ENCODE peak calls at places on chromosomes 3 and 15, in ten cellular contexts. One of them, this sample, is unnamed.

GRCh38 chr15:77384086-77384485 is 35.8 kb downstream of the PEAK1 start:
- DNase-seq in stimulated activated CD8-positive, alpha-beta memory T cell treated with anti-CD3 and anti-CD28 coated beads, Interleukin-4, amount 100 ng/mL, for 24 hours: no peak
- DNase-seq in T-helper 9 cell: no peak
- DNase-seq in naive thymus-derived CD8-positive, alpha-beta T cell: no peak
- DNase-seq in left cardiac atrium: no peak
- DNase-seq in nucleus accumbens: no peak
- DNase-seq in ureter: no peak
- DNase-seq in T-helper 2 cell: no peak
- DNase-seq in ovary: no peak
- DNase-seq in WERI-Rb-1: no peak
- DNase-seq in this sample: no peak

GRCh38 chr3:40751652-40752051 is 226.9 kb downstream of the ZNF621 start:
- DNase-seq in stimulated activated CD8-positive, alpha-beta memory T cell treated with anti-CD3 and anti-CD28 coated beads, Interleukin-4, amount 100 ng/mL, for 24 hours: no peak
- DNase-seq in T-helper 9 cell: no peak
- DNase-seq in naive thymus-derived CD8-positive, alpha-beta T cell: no peak
- DNase-seq in left cardiac atrium: no peak
- DNase-seq in nucleus accumbens: no peak
- DNase-seq in ureter: no peak
- DNase-seq in T-helper 2 cell: no peak
- DNase-seq in ovary: no peak
- DNase-seq in WERI-Rb-1: no peak
- DNase-seq in this sample: no peak

GRCh38 chr3:149489060-149489690 is 14.7 kb downstream of the TM4SF4 start:
- DNase-seq in stimulated activated CD8-positive, alpha-beta memory T cell treated with anti-CD3 and anti-CD28 coated beads, Interleukin-4, amount 100 ng/mL, for 24 hours: no peak
- DNase-seq in T-helper 9 cell: no peak
- DNase-seq in naive thymus-derived CD8-positive, alpha-beta T cell: no peak
- DNase-seq in left cardiac atrium: no peak
- DNase-seq in nucleus accumbens: no peak
- DNase-seq in ureter: no peak
- DNase-seq in T-helper 2 cell: no peak
- DNase-seq in ovary: no peak
- DNase-seq in WERI-Rb-1: peak
- DNase-seq in this sample: no peak

GRCh38 chr3:126818696-126819095 is 114.7 kb downstream of the CHCHD6 start:
- DNase-seq in stimulated activated CD8-positive, alpha-beta memory T cell treated with anti-CD3 and anti-CD28 coated beads, Interleukin-4, amount 100 ng/mL, for 24 hours: no peak
- DNase-seq in T-helper 9 cell: no peak
- DNase-seq in naive thymus-derived CD8-positive, alpha-beta T cell: no peak
- DNase-seq in left cardiac atrium: no peak
- DNase-seq in nucleus accumbens: no peak
- DNase-seq in ureter: no peak
- DNase-seq in T-helper 2 cell: no peak
- DNase-seq in ovary: no peak
- DNase-seq in WERI-Rb-1: no peak
- DNase-seq in this sample: no peak

GRCh38 chr3:77500711-77501110 is 460.8 kb downstream of the ROBO2 start:
- DNase-seq in stimulated activated CD8-positive, alpha-beta memory T cell treated with anti-CD3 and anti-CD28 coated beads, Interleukin-4, amount 100 ng/mL, for 24 hours: no peak
- DNase-seq in T-helper 9 cell: no peak
- DNase-seq in naive thymus-derived CD8-positive, alpha-beta T cell: no peak
- DNase-seq in left cardiac atrium: no peak
- DNase-seq in nucleus accumbens: no peak
- DNase-seq in ureter: no peak
- DNase-seq in T-helper 2 cell: no peak
- DNase-seq in ovary: no peak
- DNase-seq in WERI-Rb-1: no peak
- DNase-seq in this sample: no peak

GRCh38 chr15:85711590-85712192 is 83.0 kb downstream of the KLHL25 start:
- DNase-seq in stimulated activated CD8-positive, alpha-beta memory T cell treated with anti-CD3 and anti-CD28 coated beads, Interleukin-4, amount 100 ng/mL, for 24 hours: no peak
- DNase-seq in T-helper 9 cell: no peak
- DNase-seq in naive thymus-derived CD8-positive, alpha-beta T cell: no peak
- DNase-seq in left cardiac atrium: no peak
- DNase-seq in nucleus accumbens: no peak
- DNase-seq in ureter: no peak
- DNase-seq in T-helper 2 cell: no peak
- DNase-seq in ovary: no peak
- DNase-seq in WERI-Rb-1: no peak
- DNase-seq in this sample: no peak

GRCh38 chr3:72907851-72908620 is 20.2 kb downstream of the GXYLT2 start:
- DNase-seq in stimulated activated CD8-positive, alpha-beta memory T cell treated with anti-CD3 and anti-CD28 coated beads, Interleukin-4, amount 100 ng/mL, for 24 hours: no peak
- DNase-seq in T-helper 9 cell: no peak
- DNase-seq in naive thymus-derived CD8-positive, alpha-beta T cell: no peak
- DNase-seq in left cardiac atrium: peak
- DNase-seq in nucleus accumbens: no peak
- DNase-seq in ureter: no peak
- DNase-seq in T-helper 2 cell: no peak
- DNase-seq in ovary: peak
- DNase-seq in WERI-Rb-1: no peak
- DNase-seq in this sample: no peak

GRCh38 chr3:77329161-77329560 is 289.3 kb downstream of the ROBO2 start:
- DNase-seq in stimulated activated CD8-positive, alpha-beta memory T cell treated with anti-CD3 and anti-CD28 coated beads, Interleukin-4, amount 100 ng/mL, for 24 hours: no peak
- DNase-seq in T-helper 9 cell: no peak
- DNase-seq in naive thymus-derived CD8-positive, alpha-beta T cell: no peak
- DNase-seq in left cardiac atrium: no peak
- DNase-seq in nucleus accumbens: no peak
- DNase-seq in ureter: no peak
- DNase-seq in T-helper 2 cell: no peak
- DNase-seq in ovary: no peak
- DNase-seq in WERI-Rb-1: no peak
- DNase-seq in this sample: no peak

GRCh38 chr3:170869240-170869592 is 779 bp downstream of the RPL22L1 start:
- DNase-seq in stimulated activated CD8-positive, alpha-beta memory T cell treated with anti-CD3 and anti-CD28 coated beads, Interleukin-4, amount 100 ng/mL, for 24 hours: no peak
- DNase-seq in T-helper 9 cell: no peak
- DNase-seq in naive thymus-derived CD8-positive, alpha-beta T cell: no peak
- DNase-seq in left cardiac atrium: no peak
- DNase-seq in nucleus accumbens: no peak
- DNase-seq in ureter: no peak
- DNase-seq in T-helper 2 cell: no peak
- DNase-seq in ovary: no peak
- DNase-seq in WERI-Rb-1: no peak
- DNase-seq in this sample: no peak

GRCh38 chr3:151318313-151318712 is 1.7 kb upstream of the GPR87 start:
- DNase-seq in stimulated activated CD8-positive, alpha-beta memory T cell treated with anti-CD3 and anti-CD28 coated beads, Interleukin-4, amount 100 ng/mL, for 24 hours: no peak
- DNase-seq in T-helper 9 cell: no peak
- DNase-seq in naive thymus-derived CD8-positive, alpha-beta T cell: no peak
- DNase-seq in left cardiac atrium: no peak
- DNase-seq in nucleus accumbens: no peak
- DNase-seq in ureter: no peak
- DNase-seq in T-helper 2 cell: no peak
- DNase-seq in ovary: no peak
- DNase-seq in WERI-Rb-1: no peak
- DNase-seq in this sample: no peak

GRCh38 chr3:126412841-126413692 is 18.4 kb downstream of the CFAP100 start:
- DNase-seq in stimulated activated CD8-positive, alpha-beta memory T cell treated with anti-CD3 and anti-CD28 coated beads, Interleukin-4, amount 100 ng/mL, for 24 hours: no peak
- DNase-seq in T-helper 9 cell: no peak
- DNase-seq in naive thymus-derived CD8-positive, alpha-beta T cell: no peak
- DNase-seq in left cardiac atrium: no peak
- DNase-seq in nucleus accumbens: no peak
- DNase-seq in ureter: peak
- DNase-seq in T-helper 2 cell: no peak
- DNase-seq in ovary: no peak
- DNase-seq in WERI-Rb-1: no peak
- DNase-seq in this sample: no peak

GRCh38 chr3:128561504-128561903 is 68.5 kb upstream of the GATA2 start:
- DNase-seq in stimulated activated CD8-positive, alpha-beta memory T cell treated with anti-CD3 and anti-CD28 coated beads, Interleukin-4, amount 100 ng/mL, for 24 hours: no peak
- DNase-seq in T-helper 9 cell: no peak
- DNase-seq in naive thymus-derived CD8-positive, alpha-beta T cell: no peak
- DNase-seq in left cardiac atrium: no peak
- DNase-seq in nucleus accumbens: no peak
- DNase-seq in ureter: no peak
- DNase-seq in T-helper 2 cell: no peak
- DNase-seq in ovary: no peak
- DNase-seq in WERI-Rb-1: no peak
- DNase-seq in this sample: no peak

GRCh38 chr15:81091889-81092558 is 42.0 kb upstream of the CFAP161 start:
- DNase-seq in stimulated activated CD8-positive, alpha-beta memory T cell treated with anti-CD3 and anti-CD28 coated beads, Interleukin-4, amount 100 ng/mL, for 24 hours: no peak
- DNase-seq in T-helper 9 cell: no peak
- DNase-seq in naive thymus-derived CD8-positive, alpha-beta T cell: no peak
- DNase-seq in left cardiac atrium: no peak
- DNase-seq in nucleus accumbens: no peak
- DNase-seq in ureter: no peak
- DNase-seq in T-helper 2 cell: no peak
- DNase-seq in ovary: peak
- DNase-seq in WERI-Rb-1: peak
- DNase-seq in this sample: no peak

GRCh38 chr3:130760922-130761321 is 14.3 kb upstream of the PIK3R4 start:
- DNase-seq in stimulated activated CD8-positive, alpha-beta memory T cell treated with anti-CD3 and anti-CD28 coated beads, Interleukin-4, amount 100 ng/mL, for 24 hours: no peak
- DNase-seq in T-helper 9 cell: no peak
- DNase-seq in naive thymus-derived CD8-positive, alpha-beta T cell: no peak
- DNase-seq in left cardiac atrium: no peak
- DNase-seq in nucleus accumbens: no peak
- DNase-seq in ureter: no peak
- DNase-seq in T-helper 2 cell: no peak
- DNase-seq in ovary: no peak
- DNase-seq in WERI-Rb-1: no peak
- DNase-seq in this sample: no peak

GRCh38 chr3:95539950-95540483 is 1274.4 kb upstream of the EPHA6 start:
- DNase-seq in stimulated activated CD8-positive, alpha-beta memory T cell treated with anti-CD3 and anti-CD28 coated beads, Interleukin-4, amount 100 ng/mL, for 24 hours: no peak
- DNase-seq in T-helper 9 cell: no peak
- DNase-seq in naive thymus-derived CD8-positive, alpha-beta T cell: no peak
- DNase-seq in left cardiac atrium: no peak
- DNase-seq in nucleus accumbens: no peak
- DNase-seq in ureter: no peak
- DNase-seq in T-helper 2 cell: no peak
- DNase-seq in ovary: no peak
- DNase-seq in WERI-Rb-1: no peak
- DNase-seq in this sample: no peak

GRCh38 chr3:69411331-69411730 is 25.4 kb upstream of the FRMD4B start:
- DNase-seq in stimulated activated CD8-positive, alpha-beta memory T cell treated with anti-CD3 and anti-CD28 coated beads, Interleukin-4, amount 100 ng/mL, for 24 hours: no peak
- DNase-seq in T-helper 9 cell: no peak
- DNase-seq in naive thymus-derived CD8-positive, alpha-beta T cell: no peak
- DNase-seq in left cardiac atrium: no peak
- DNase-seq in nucleus accumbens: no peak
- DNase-seq in ureter: no peak
- DNase-seq in T-helper 2 cell: no peak
- DNase-seq in ovary: no peak
- DNase-seq in WERI-Rb-1: no peak
- DNase-seq in this sample: no peak

GRCh38 chr15:52527898-52528464 is 699 bp downstream of the MYO5A start:
- DNase-seq in stimulated activated CD8-positive, alpha-beta memory T cell treated with anti-CD3 and anti-CD28 coated beads, Interleukin-4, amount 100 ng/mL, for 24 hours: peak
- DNase-seq in T-helper 9 cell: peak
- DNase-seq in naive thymus-derived CD8-positive, alpha-beta T cell: peak
- DNase-seq in left cardiac atrium: peak
- DNase-seq in nucleus accumbens: peak
- DNase-seq in ureter: peak
- DNase-seq in T-helper 2 cell: peak
- DNase-seq in ovary: peak
- DNase-seq in WERI-Rb-1: peak
- DNase-seq in this sample: peak

GRCh38 chr3:49805884-49806701 is 3.0 kb downstream of the INKA1 start:
- DNase-seq in stimulated activated CD8-positive, alpha-beta memory T cell treated with anti-CD3 and anti-CD28 coated beads, Interleukin-4, amount 100 ng/mL, for 24 hours: no peak
- DNase-seq in T-helper 9 cell: no peak
- DNase-seq in naive thymus-derived CD8-positive, alpha-beta T cell: peak
- DNase-seq in left cardiac atrium: peak
- DNase-seq in nucleus accumbens: peak
- DNase-seq in ureter: no peak
- DNase-seq in T-helper 2 cell: no peak
- DNase-seq in ovary: peak
- DNase-seq in WERI-Rb-1: no peak
- DNase-seq in this sample: no peak

GRCh38 chr3:119160815-119161214 is 12.6 kb upstream of the UPK1B start:
- DNase-seq in stimulated activated CD8-positive, alpha-beta memory T cell treated with anti-CD3 and anti-CD28 coated beads, Interleukin-4, amount 100 ng/mL, for 24 hours: no peak
- DNase-seq in T-helper 9 cell: no peak
- DNase-seq in naive thymus-derived CD8-positive, alpha-beta T cell: no peak
- DNase-seq in left cardiac atrium: no peak
- DNase-seq in nucleus accumbens: no peak
- DNase-seq in ureter: no peak
- DNase-seq in T-helper 2 cell: no peak
- DNase-seq in ovary: no peak
- DNase-seq in WERI-Rb-1: no peak
- DNase-seq in this sample: no peak

GRCh38 chr3:160540546-160540945 is 24.8 kb downstream of the KPNA4 start:
- DNase-seq in stimulated activated CD8-positive, alpha-beta memory T cell treated with anti-CD3 and anti-CD28 coated beads, Interleukin-4, amount 100 ng/mL, for 24 hours: no peak
- DNase-seq in T-helper 9 cell: no peak
- DNase-seq in naive thymus-derived CD8-positive, alpha-beta T cell: no peak
- DNase-seq in left cardiac atrium: no peak
- DNase-seq in nucleus accumbens: no peak
- DNase-seq in ureter: no peak
- DNase-seq in T-helper 2 cell: no peak
- DNase-seq in ovary: no peak
- DNase-seq in WERI-Rb-1: no peak
- DNase-seq in this sample: no peak

GRCh38 chr3:63228677-63229076 is 49.4 kb upstream of the SYNPR start:
- DNase-seq in stimulated activated CD8-positive, alpha-beta memory T cell treated with anti-CD3 and anti-CD28 coated beads, Interleukin-4, amount 100 ng/mL, for 24 hours: no peak
- DNase-seq in T-helper 9 cell: no peak
- DNase-seq in naive thymus-derived CD8-positive, alpha-beta T cell: no peak
- DNase-seq in left cardiac atrium: no peak
- DNase-seq in nucleus accumbens: no peak
- DNase-seq in ureter: no peak
- DNase-seq in T-helper 2 cell: no peak
- DNase-seq in ovary: no peak
- DNase-seq in WERI-Rb-1: peak
- DNase-seq in this sample: no peak

GRCh38 chr15:38169982-38170381 is 82.7 kb upstream of the SPRED1 start:
- DNase-seq in stimulated activated CD8-positive, alpha-beta memory T cell treated with anti-CD3 and anti-CD28 coated beads, Interleukin-4, amount 100 ng/mL, for 24 hours: no peak
- DNase-seq in T-helper 9 cell: no peak
- DNase-seq in naive thymus-derived CD8-positive, alpha-beta T cell: no peak
- DNase-seq in left cardiac atrium: no peak
- DNase-seq in nucleus accumbens: no peak
- DNase-seq in ureter: no peak
- DNase-seq in T-helper 2 cell: no peak
- DNase-seq in ovary: no peak
- DNase-seq in WERI-Rb-1: no peak
- DNase-seq in this sample: no peak

GRCh38 chr3:129612350-129613204 is 6.1 kb upstream of the PLXND1 start:
- DNase-seq in stimulated activated CD8-positive, alpha-beta memory T cell treated with anti-CD3 and anti-CD28 coated beads, Interleukin-4, amount 100 ng/mL, for 24 hours: no peak
- DNase-seq in T-helper 9 cell: no peak
- DNase-seq in naive thymus-derived CD8-positive, alpha-beta T cell: no peak
- DNase-seq in left cardiac atrium: peak
- DNase-seq in nucleus accumbens: no peak
- DNase-seq in ureter: no peak
- DNase-seq in T-helper 2 cell: no peak
- DNase-seq in ovary: no peak
- DNase-seq in WERI-Rb-1: no peak
- DNase-seq in this sample: no peak

GRCh38 chr3:48402281-48402732 is 27.6 kb downstream of the PLXNB1 start:
- DNase-seq in stimulated activated CD8-positive, alpha-beta memory T cell treated with anti-CD3 and anti-CD28 coated beads, Interleukin-4, amount 100 ng/mL, for 24 hours: no peak
- DNase-seq in T-helper 9 cell: no peak
- DNase-seq in naive thymus-derived CD8-positive, alpha-beta T cell: no peak
- DNase-seq in left cardiac atrium: peak
- DNase-seq in nucleus accumbens: no peak
- DNase-seq in ureter: peak
- DNase-seq in T-helper 2 cell: no peak
- DNase-seq in ovary: peak
- DNase-seq in WERI-Rb-1: peak
- DNase-seq in this sample: peak